ENCODE peak calls at places on chromosomes 13 and 19, in four cellular contexts. G is A549, A is GM12878, D is K562. Y is an unnamed sample. For H3K4me1, the result is how much of the 10 kb centered on the place peaks cover.

GRCh38 chr19:48332662-48333466 is 7.5 kb downstream of the EMP3 start:
- DNase-seq in G (peak), D (peak), A (peak), Y (peak)

GRCh38 chr13:101655435-101655834 is 203.0 kb downstream of the ITGBL1 start:
- DNase-seq in D (no peak), G (no peak), A (peak), Y (no peak)

GRCh38 chr13:32881792-32882175 is 134.4 kb upstream of the KL start:
- DNase-seq in G (no peak), A (no peak), D (no peak), Y (no peak)

GRCh38 chr13:109999659-110000533 is 213.5 kb upstream of the IRS2 start:
- DNase-seq in G (no peak), D (no peak), A (no peak), Y (no peak)

GRCh38 chr19:12155324-12155723 is 1.2 kb downstream of the ZNF625 start:
- DNase-seq in D (no peak), G (no peak), A (no peak), Y (no peak)

GRCh38 chr13:23983671-23984070 is 86.4 kb upstream of the C1QTNF9B start:
- DNase-seq in D (no peak), G (no peak), A (no peak), Y (no peak)

GRCh38 chr19:35755550-35756371 is 1.1 kb downstream of the HSPB6 start:
- DNase-seq in G (no peak), D (no peak), A (no peak), Y (no peak)

GRCh38 chr19:37227996-37228395 is 10.0 kb downstream of the ZNF383 start:
- DNase-seq in G (no peak), A (no peak), D (no peak), Y (no peak)

GRCh38 chr13:112839347-112840105 is 129.5 kb upstream of the MCF2L start:
- DNase-seq in D (no peak), G (no peak), A (no peak), Y (no peak)

GRCh38 chr13:28128926-28129325 is 9.4 kb upstream of the PAN3 start:
- DNase-seq in G (no peak), A (no peak), D (no peak), Y (no peak)

GRCh38 chr13:48500652-48501197 is 32.2 kb downstream of the RCBTB2 start:
- DNase-seq in G (no peak), D (no peak), A (no peak), Y (peak)
- TF ChIP-seq POLR2AphosphoS2 in G (no peak), D (no peak), A (no peak), Y (no peak)

GRCh38 chr19:46946611-46947238 is 72.9 kb upstream of the NPAS1 start:
- DNase-seq in D (no peak), A (no peak), G (no peak), Y (peak)
- H3K4me1 ChIP-seq in D (under half), A (under half), G (half or more), Y (half or more)

DNA sequence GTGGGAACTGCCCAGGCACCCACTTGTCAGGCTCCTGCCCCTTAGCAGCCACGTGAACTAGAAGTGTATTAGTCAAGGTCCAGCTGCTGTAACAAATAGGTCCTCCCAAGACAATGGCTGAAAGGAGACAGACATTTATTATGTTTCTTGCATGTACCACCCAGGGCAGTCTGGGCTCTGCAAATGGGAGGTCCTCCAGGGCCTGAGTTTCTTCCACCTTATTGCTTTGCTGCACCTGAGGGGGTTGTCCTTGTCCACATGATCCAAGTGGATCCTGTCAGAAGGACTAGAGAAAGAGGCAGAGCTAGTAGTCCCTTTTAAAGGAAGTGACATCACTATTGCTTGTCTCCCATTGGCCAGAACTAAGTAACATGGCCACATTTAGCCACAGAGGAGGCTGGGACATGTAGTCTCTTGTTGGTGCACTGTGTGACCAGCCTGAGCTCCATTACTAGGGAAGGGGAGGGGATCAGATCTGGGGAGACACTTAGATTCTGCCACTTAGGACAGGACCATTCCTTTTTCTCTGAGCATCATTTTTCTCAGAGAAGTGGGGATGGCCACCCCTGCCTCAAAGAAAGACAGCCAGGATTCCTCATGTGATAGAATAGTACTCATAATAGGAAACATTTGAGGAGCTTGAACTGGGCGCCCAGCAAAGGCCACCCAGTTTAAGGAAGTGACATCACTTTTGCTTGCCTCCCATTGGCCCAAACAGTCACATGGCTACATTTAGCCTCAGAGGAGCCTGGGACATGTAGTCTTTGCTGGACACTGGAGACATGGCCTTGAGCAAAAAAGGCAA is 15.1 kb downstream of the CC2D1A start:
- DNase-seq in A (peak), D (peak), G (peak), Y (peak)
- TF ChIP-seq POLR2AphosphoS2 in A (no peak), D (no peak), G (no peak), Y (no peak)

GRCh38 chr19:2237051-2237868 is 636 bp downstream of the SF3A2 start:
- DNase-seq in D (no peak), A (no peak), G (no peak), Y (no peak)
- H3K4me1 ChIP-seq in D (half or more), A (under half), G (under half), Y (half or more)

GRCh38 chr19:54415208-54415900 is at the start of gene TTYH1:
- DNase-seq in G (no peak), A (no peak), D (peak), Y (no peak)
- TF ChIP-seq POLR2AphosphoS2 in G (no peak), A (no peak), D (no peak), Y (no peak)

DNA sequence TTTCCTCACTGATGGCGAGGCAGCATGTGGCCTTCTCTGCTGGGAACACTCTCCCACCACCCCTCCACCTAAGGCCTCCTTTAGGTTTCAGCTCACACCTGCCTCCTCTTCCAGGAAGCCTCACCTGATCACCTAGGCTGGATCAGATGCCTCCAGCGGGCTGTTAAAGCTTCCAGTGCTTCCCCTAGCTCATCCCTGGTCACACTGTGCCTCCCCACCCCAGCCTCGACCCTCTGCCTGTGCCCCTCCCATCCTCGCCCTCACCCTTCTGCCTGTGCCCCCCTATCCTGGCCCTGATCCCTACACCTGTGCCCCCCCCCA is 33.8 kb downstream of the MAP4K1 start:
- DNase-seq in D (no peak), A (no peak), G (no peak), Y (no peak)
- H3K4me1 ChIP-seq in D (under half), A (under half), G (under half), Y (under half)

GRCh38 chr19:55197531-55197930 is 11.8 kb downstream of the PTPRH start:
- DNase-seq in D (no peak), A (no peak), G (no peak), Y (no peak)
- TF ChIP-seq POLR2AphosphoS2 in D (no peak), A (no peak), G (no peak), Y (no peak)

GRCh38 chr19:46983097-46983496 is 36.5 kb upstream of the NPAS1 start:
- DNase-seq in G (no peak), A (no peak), D (no peak), Y (no peak)
- H3K4me1 ChIP-seq in G (under half), A (under half), D (under half), Y (under half)

GRCh38 chr13:21673592-21674270 is 2.9 kb downstream of the FGF9 start:
- DNase-seq in D (peak), G (peak), A (no peak), Y (no peak)
- TF ChIP-seq POLR2AphosphoS2 in D (no peak), G (no peak), A (no peak), Y (no peak)

GRCh38 chr13:60016229-60016628 is 147.5 kb downstream of the DIAPH3 start:
- DNase-seq in A (no peak), G (no peak), D (no peak), Y (no peak)

GRCh38 chr13:60013166-60013565 is 150.6 kb downstream of the DIAPH3 start:
- DNase-seq in A (no peak), D (no peak), G (no peak), Y (no peak)

GRCh38 chr13:60009300-60010248 is 154.2 kb downstream of the DIAPH3 start:
- DNase-seq in A (no peak), G (no peak), D (no peak), Y (no peak)

GRCh38 chr13:60012503-60012902 is 151.2 kb downstream of the DIAPH3 start:
- DNase-seq in A (no peak), G (no peak), D (no peak), Y (no peak)
- H3K4me1 ChIP-seq in A (under half), G (under half), D (under half), Y (under half)

Y was measured in HepG2.